ENCODE peak calls at places on chromosomes 11 and 22, in ten cellular contexts. U is stimulated activated CD4-positive, alpha-beta T cell treated with anti-CD3 and anti-CD28 coated beads, Interleukin-12 subunit alpha, Interleukin-12 subunit beta, amount 100 ng/mL, for 24 hours; F is lung microvascular endothelial cell; S is AML-193; P is neuronal stem cell; I is pons; B is stimulated activated naive CD8-positive, alpha-beta T cell treated with anti-CD3 and anti-CD28 coated beads, Interleukin-15, amount 100 ng/mL, for 72 hours; R is hepatic stellate cell; X is BE2C; E is NCI-H226. J is an unnamed sample.

GRCh38 chr22:30649430-30650007 is 13.9 kb downstream of the SLC35E4 start:
- DNase-seq in X (no peak), F (peak), B (peak), R (peak), E (peak), U (peak), I (no peak), P (no peak), S (no peak), J (no peak)

GRCh38 chr11:113885897-113886296 is 10.5 kb upstream of the USP28 start:
- DNase-seq in F (no peak), X (no peak), U (no peak), E (peak), B (no peak), R (no peak), S (no peak), P (no peak), I (no peak), J (no peak)

GRCh38 chr11:78228467-78228866 is 39.7 kb downstream of the USP35 start:
- DNase-seq in S (peak), P (peak), F (peak), U (no peak), E (peak), I (peak), B (no peak), R (peak), X (no peak), J (peak)

GRCh38 chr11:94657629-94658028 is 90.5 kb downstream of the PIWIL4 start:
- DNase-seq in R (no peak), P (no peak), F (no peak), E (no peak), I (no peak), X (no peak), S (no peak), U (no peak), B (no peak), J (no peak)

GRCh38 chr22:32650553-32651345 is 150.8 kb upstream of the TIMP3 start:
- DNase-seq in F (no peak), E (no peak), U (no peak), S (no peak), P (no peak), I (no peak), B (no peak), R (no peak), X (no peak), J (no peak)

GRCh38 chr22:30541979-30542810 is 4.3 kb downstream of the SEC14L6 start:
- DNase-seq in F (peak), U (no peak), R (no peak), P (peak), I (no peak), B (no peak), S (no peak), E (no peak), X (no peak), J (no peak)

GRCh38 chr22:35315855-35316745 is 16.4 kb downstream of the TOM1 start:
- DNase-seq in I (no peak), S (no peak), E (no peak), F (no peak), P (no peak), B (no peak), U (no peak), R (no peak), X (no peak), J (no peak)

GRCh38 chr22:40200795-40201194 is 23.1 kb downstream of the TNRC6B start:
- DNase-seq in S (no peak), E (no peak), I (no peak), R (no peak), F (no peak), U (no peak), B (no peak), X (no peak), P (no peak), J (no peak)

GRCh38 chr11:32118025-32118974 is 27.4 kb downstream of the RCN1 start:
- DNase-seq in I (no peak), X (no peak), F (peak), E (peak), S (no peak), B (no peak), U (no peak), P (no peak), R (no peak), J (no peak)

GRCh38 chr11:10497371-10498021 is 42.4 kb downstream of the AMPD3 start:
- DNase-seq in E (no peak), X (no peak), U (no peak), F (no peak), I (no peak), R (no peak), B (no peak), P (no peak), S (no peak), J (no peak)

GRCh38 chr11:15493921-15494630 is 379.4 kb downstream of the INSC start:
- DNase-seq in B (no peak), X (no peak), E (no peak), U (no peak), S (peak), R (no peak), F (no peak), P (no peak), I (peak), J (peak)

GRCh38 chr11:40132881-40133280 is 1326.6 kb downstream of the LRRC4C start:
- DNase-seq in U (no peak), S (no peak), I (no peak), B (no peak), P (no peak), F (no peak), E (no peak), R (no peak), X (no peak), J (no peak)

GRCh38 chr11:73647459-73648100 is 1.2 kb downstream of the PLEKHB1 start:
- DNase-seq in S (peak), F (peak), B (peak), I (peak), R (no peak), U (peak), E (peak), X (peak), P (peak), J (no peak)

GRCh38 chr22:44366372-44367310 is 53.9 kb upstream of the SHISAL1 start:
- DNase-seq in E (no peak), U (no peak), S (no peak), P (no peak), R (no peak), X (peak), F (peak), I (no peak), B (no peak), J (no peak)

GRCh38 chr11:9461760-9462134 is 935 bp downstream of the ZNF143 start:
- DNase-seq in I (peak), F (peak), B (no peak), U (no peak), E (no peak), R (peak), X (no peak), P (no peak), S (no peak), J (no peak)

GRCh38 chr22:23574371-23574811 is 5.7 kb downstream of the IGLL1 start:
- DNase-seq in S (no peak), U (no peak), B (no peak), F (no peak), P (no peak), E (no peak), I (no peak), X (no peak), R (no peak), J (no peak)

GRCh38 chr11:110984147-110984546 is 261.4 kb upstream of the POU2AF2 start:
- DNase-seq in R (no peak), X (no peak), P (no peak), F (peak), E (peak), B (no peak), S (no peak), I (no peak), U (no peak), J (peak)

GRCh38 chr22:35539910-35540599 is 576 bp upstream of the RASD2 start:
- DNase-seq in X (peak), I (no peak), E (no peak), R (peak), P (peak), U (peak), F (peak), S (peak), B (peak), J (no peak)

GRCh38 chr11:75142714-75143419 is 8.0 kb upstream of the SLCO2B1 start:
- DNase-seq in X (peak), S (peak), F (peak), R (peak), I (peak), U (peak), E (peak), P (no peak), B (peak), J (peak)

GRCh38 chr11:79264284-79264683 is 176.5 kb downstream of the TENM4 start:
- DNase-seq in F (no peak), P (no peak), B (no peak), S (no peak), E (no peak), R (no peak), U (no peak), I (peak), X (no peak), J (no peak)

GRCh38 chr11:26993965-26994446 is at the start of gene FIBIN:
- DNase-seq in P (no peak), S (no peak), F (no peak), R (peak), U (no peak), E (no peak), X (peak), I (no peak), B (no peak), J (no peak)

GRCh38 chr11:111777094-111778046 is 11.2 kb upstream of the PPP2R1B start:
- DNase-seq in B (peak), I (peak), X (peak), E (peak), P (peak), S (peak), R (peak), U (no peak), F (peak), J (peak)

GRCh38 chr11:34050967-34051348 is 573 bp upstream of the CAPRIN1 start:
- DNase-seq in B (no peak), I (no peak), R (no peak), F (no peak), P (no peak), E (no peak), S (peak), U (no peak), X (no peak), J (no peak)

GRCh38 chr11:44192015-44192380 is 96.5 kb downstream of the EXT2 start:
- DNase-seq in R (no peak), I (no peak), F (no peak), S (no peak), U (no peak), E (no peak), P (no peak), X (no peak), B (no peak), J (no peak)

GRCh38 chr22:26901228-26901816 is 243.9 kb downstream of the MIAT start:
- DNase-seq in I (no peak), S (no peak), P (no peak), R (no peak), E (no peak), U (no peak), X (no peak), F (no peak), B (no peak), J (no peak)

GRCh38 chr11:92941676-92942571 is 27.5 kb upstream of the MTNR1B start:
- DNase-seq in I (peak), B (peak), R (peak), S (peak), X (peak), U (no peak), F (peak), P (peak), E (no peak), J (no peak)

GRCh38 chr11:59943996-59944395 is 5.8 kb downstream of the OOSP1 start:
- DNase-seq in F (no peak), E (peak), B (no peak), S (no peak), I (no peak), X (no peak), U (no peak), R (no peak), P (no peak), J (no peak)

GRCh38 chr11:119432484-119433368 is 9.8 kb upstream of the THY1 start:
- DNase-seq in S (no peak), R (peak), F (no peak), P (no peak), I (no peak), U (no peak), X (no peak), B (no peak), E (peak), J (no peak)

GRCh38 chr11:86620796-86621575 is 51.4 kb downstream of the ME3 start:
- DNase-seq in B (no peak), F (no peak), S (no peak), P (no peak), E (no peak), R (no peak), X (no peak), I (no peak), U (no peak), J (no peak)

GRCh38 chr22:42697542-42698013 is 23.1 kb downstream of the A4GALT start:
- DNase-seq in F (peak), R (peak), X (no peak), I (no peak), P (no peak), S (no peak), B (no peak), E (peak), U (no peak), J (peak)

GRCh38 chr11:116642902-116643301 is 129.9 kb downstream of the BUD13 start:
- DNase-seq in R (no peak), E (no peak), P (no peak), S (no peak), I (no peak), F (no peak), U (no peak), X (no peak), B (no peak), J (no peak)

GRCh38 chr22:19957445-19957844 is 15.8 kb upstream of the TXNRD2 start:
- DNase-seq in F (no peak), R (no peak), P (no peak), X (no peak), U (no peak), E (no peak), S (no peak), B (no peak), I (no peak), J (no peak)

GRCh38 chr11:122776546-122776945 is 61.8 kb upstream of the CRTAM start:
- DNase-seq in X (no peak), U (no peak), E (no peak), I (no peak), S (no peak), R (no peak), F (no peak), B (no peak), P (no peak), J (no peak)

GRCh38 chr11:86954288-86955110 is 696 bp downstream of the FZD4 start:
- DNase-seq in R (peak), I (no peak), B (no peak), U (no peak), E (no peak), X (peak), F (peak), P (no peak), S (no peak), J (no peak)

GRCh38 chr22:32926600-32926999 is 125.1 kb downstream of the TIMP3 start:
- DNase-seq in P (no peak), B (no peak), X (no peak), U (no peak), S (peak), I (no peak), F (peak), R (peak), E (no peak), J (no peak)

GRCh38 chr11:128928400-128928799 is 14.3 kb downstream of the TP53AIP1 start:
- DNase-seq in E (no peak), I (no peak), U (no peak), P (no peak), R (no peak), B (no peak), F (no peak), S (no peak), X (no peak), J (no peak)

GRCh38 chr11:76910620-76911414 is 50.1 kb downstream of the ACER3 start:
- DNase-seq in R (no peak), F (no peak), E (no peak), U (no peak), X (no peak), I (no peak), P (no peak), S (no peak), B (no peak), J (peak)